ENCODE peak calls at places on chromosomes 1 and 21, in six cellular contexts. One of them, this sample, is unnamed.
A peak's percentile ranks its signal among the peaks of the same experiment; 100 is the strongest.

GRCh38 chr1:10507111-10507879 is 32.5 kb downstream of the PEX14 start:
- DNase-seq in HepG2: peak; percentile 84
- DNase-seq in astrocyte: peak; percentile 57
- DNase-seq in PC-3: peak; percentile 70
- DNase-seq in Karpas-422: peak; percentile 84
- DNase-seq in GM23248: peak; percentile 87
- DNase-seq in this sample: peak; percentile 81

GRCh38 chr1:10691740-10692125 is 104.7 kb downstream of the CASZ1 start:
- DNase-seq in HepG2: no peak
- DNase-seq in astrocyte: no peak
- DNase-seq in PC-3: no peak
- DNase-seq in Karpas-422: no peak
- DNase-seq in GM23248: peak; percentile 61
- DNase-seq in this sample: no peak

GRCh38 chr1:61247051-61247854 is 164.9 kb downstream of the NFIA start:
- DNase-seq in HepG2: no peak
- DNase-seq in astrocyte: no peak
- DNase-seq in PC-3: no peak
- DNase-seq in Karpas-422: no peak
- DNase-seq in GM23248: no peak
- DNase-seq in this sample: no peak

GRCh38 chr1:110545492-110545891 is 26.5 kb upstream of the KCNA10 start:
- DNase-seq in HepG2: no peak
- DNase-seq in astrocyte: no peak
- DNase-seq in PC-3: no peak
- DNase-seq in Karpas-422: no peak
- DNase-seq in GM23248: no peak
- DNase-seq in this sample: no peak

GRCh38 chr1:150429805-150430204 is 57.4 kb upstream of the TARS2 start:
- DNase-seq in HepG2: peak; percentile 57
- DNase-seq in astrocyte: no peak
- DNase-seq in PC-3: peak; percentile 49
- DNase-seq in Karpas-422: peak; percentile 63
- DNase-seq in GM23248: peak; percentile 16
- DNase-seq in this sample: no peak

GRCh38 chr1:180956028-180956640 is 43.4 kb downstream of the KIAA1614 start:
- DNase-seq in HepG2: no peak
- DNase-seq in astrocyte: no peak
- DNase-seq in PC-3: no peak
- DNase-seq in Karpas-422: no peak
- DNase-seq in GM23248: no peak
- DNase-seq in this sample: no peak

GRCh38 chr21:45826733-45827692 is 154.6 kb upstream of the COL6A1 start:
- DNase-seq in HepG2: no peak
- DNase-seq in astrocyte: no peak
- DNase-seq in PC-3: no peak
- DNase-seq in Karpas-422: no peak
- DNase-seq in GM23248: no peak
- DNase-seq in this sample: no peak

GRCh38 chr1:77900687-77901293 is 12.4 kb downstream of the NEXN start:
- DNase-seq in HepG2: peak; percentile 42
- DNase-seq in astrocyte: peak; percentile 49
- DNase-seq in PC-3: peak; percentile 69
- DNase-seq in Karpas-422: peak; percentile 79
- DNase-seq in GM23248: peak; percentile 60
- DNase-seq in this sample: peak; percentile 63

GRCh38 chr1:44810101-44810761 is 1.9 kb downstream of the BTBD19 start:
- DNase-seq in HepG2: no peak
- DNase-seq in astrocyte: no peak
- DNase-seq in PC-3: peak; percentile 16
- DNase-seq in Karpas-422: no peak
- DNase-seq in GM23248: no peak
- DNase-seq in this sample: no peak

GRCh38 chr1:25201006-25201405 is 31.3 kb downstream of the SYF2 start:
- DNase-seq in HepG2: no peak
- DNase-seq in astrocyte: no peak
- DNase-seq in PC-3: no peak
- DNase-seq in Karpas-422: no peak
- DNase-seq in GM23248: no peak
- DNase-seq in this sample: no peak

GRCh38 chr1:119275145-119275929 is 93.2 kb upstream of the HAO2 start:
- DNase-seq in HepG2: peak; percentile 45
- DNase-seq in astrocyte: peak; percentile 26
- DNase-seq in PC-3: peak; percentile 78
- DNase-seq in Karpas-422: peak; percentile 85
- DNase-seq in GM23248: peak; percentile 80
- DNase-seq in this sample: peak; percentile 79

GRCh38 chr21:34630536-34631143 is 15.7 kb upstream of the RCAN1 start:
- DNase-seq in HepG2: peak; percentile 44
- DNase-seq in astrocyte: peak; percentile 13
- DNase-seq in PC-3: peak; percentile 74
- DNase-seq in Karpas-422: peak; percentile 83
- DNase-seq in GM23248: peak; percentile 74
- DNase-seq in this sample: peak; percentile 63

GRCh38 chr1:110559157-110559556 is 40.2 kb upstream of the KCNA10 start:
- DNase-seq in HepG2: no peak
- DNase-seq in astrocyte: no peak
- DNase-seq in PC-3: peak; percentile 26
- DNase-seq in Karpas-422: no peak
- DNase-seq in GM23248: peak; percentile 9
- DNase-seq in this sample: no peak

GRCh38 chr1:205270764-205271163 is 43.0 kb downstream of the TMCC2 start:
- DNase-seq in HepG2: peak; percentile 65
- DNase-seq in astrocyte: peak; percentile 66
- DNase-seq in PC-3: peak; percentile 94
- DNase-seq in Karpas-422: no peak
- DNase-seq in GM23248: peak; percentile 68
- DNase-seq in this sample: no peak

GRCh38 chr1:66556161-66556611 is 22.2 kb downstream of the SGIP1 start:
- DNase-seq in HepG2: no peak
- DNase-seq in astrocyte: no peak
- DNase-seq in PC-3: no peak
- DNase-seq in Karpas-422: no peak
- DNase-seq in GM23248: no peak
- DNase-seq in this sample: no peak

GRCh38 chr1:15352122-15352957 is 57.3 kb upstream of the EFHD2 start:
- DNase-seq in HepG2: peak; percentile 80
- DNase-seq in astrocyte: peak; percentile 74
- DNase-seq in PC-3: peak; percentile 98
- DNase-seq in Karpas-422: no peak
- DNase-seq in GM23248: peak; percentile 91
- DNase-seq in this sample: no peak

GRCh38 chr1:12760256-12760795 is 13.2 kb upstream of the PRAMEF12 start:
- DNase-seq in HepG2: peak; percentile 25
- DNase-seq in astrocyte: no peak
- DNase-seq in PC-3: no peak
- DNase-seq in Karpas-422: peak; percentile 64
- DNase-seq in GM23248: peak; percentile 5
- DNase-seq in this sample: peak; percentile 62

GRCh38 chr1:154186177-154186576 is 5.7 kb downstream of the TPM3 start:
- DNase-seq in HepG2: peak; percentile 43
- DNase-seq in astrocyte: no peak
- DNase-seq in PC-3: peak; percentile 69
- DNase-seq in Karpas-422: peak; percentile 88
- DNase-seq in GM23248: peak; percentile 37
- DNase-seq in this sample: peak; percentile 67

GRCh38 chr1:232620356-232620841 is 9.5 kb downstream of the SIPA1L2 start:
- DNase-seq in HepG2: no peak
- DNase-seq in astrocyte: peak; percentile 82
- DNase-seq in PC-3: peak; percentile 47
- DNase-seq in Karpas-422: peak; percentile 48
- DNase-seq in GM23248: peak; percentile 42
- DNase-seq in this sample: no peak

GRCh38 chr1:20410555-20410954 is 75.5 kb downstream of the CAMK2N1 start:
- DNase-seq in HepG2: no peak
- DNase-seq in astrocyte: no peak
- DNase-seq in PC-3: no peak
- DNase-seq in Karpas-422: peak; percentile 74
- DNase-seq in GM23248: peak; percentile 37
- DNase-seq in this sample: peak; percentile 47

GRCh38 chr1:89451011-89451410 is 73.6 kb upstream of the LRRC8B start:
- DNase-seq in HepG2: no peak
- DNase-seq in astrocyte: peak; percentile 75
- DNase-seq in PC-3: peak; percentile 22
- DNase-seq in Karpas-422: no peak
- DNase-seq in GM23248: peak; percentile 51
- DNase-seq in this sample: no peak

GRCh38 chr1:46515576-46515975 is 25.9 kb downstream of the DMBX1 start:
- DNase-seq in HepG2: no peak
- DNase-seq in astrocyte: no peak
- DNase-seq in PC-3: no peak
- DNase-seq in Karpas-422: no peak
- DNase-seq in GM23248: no peak
- DNase-seq in this sample: no peak

GRCh38 chr1:101288491-101288944 is 51.7 kb downstream of the S1PR1 start:
- DNase-seq in HepG2: peak; percentile 88
- DNase-seq in astrocyte: peak; percentile 81
- DNase-seq in PC-3: peak; percentile 97
- DNase-seq in Karpas-422: peak; percentile 90
- DNase-seq in GM23248: peak; percentile 91
- DNase-seq in this sample: peak; percentile 83
- H3K4me2 ChIP-seq in HepG2: peak overlapping the region; percentile 72
- H3K4me2 ChIP-seq in astrocyte: peak overlapping the region; percentile 68
- H3K4me2 ChIP-seq in PC-3: peak overlapping the region; percentile 42
- H3K4me2 ChIP-seq in Karpas-422: no peak overlapping the region
- H3K4me2 ChIP-seq in GM23248: peak overlapping the region; percentile 24
- H3K4me2 ChIP-seq in this sample: no peak overlapping the region

DNA sequence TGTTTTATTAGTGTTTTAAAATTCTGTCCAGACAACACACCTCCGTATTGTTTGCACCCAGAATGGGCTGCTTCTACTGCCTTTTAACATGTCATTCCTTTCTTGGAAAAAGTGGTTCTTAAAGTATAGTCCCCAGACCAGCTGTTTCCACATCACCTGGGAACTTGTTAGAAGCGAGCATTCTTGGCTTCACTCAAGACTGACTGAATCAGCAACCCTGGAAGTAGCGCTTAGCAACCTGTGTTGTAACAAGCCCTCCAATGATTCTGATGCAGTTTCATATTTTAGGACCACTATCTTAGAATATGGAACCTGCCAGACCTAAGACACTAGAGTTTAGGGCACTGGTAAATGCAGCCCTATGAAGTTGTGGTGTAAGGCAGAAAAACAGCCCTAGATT is 6.0 kb upstream of the PPIE start:
- DNase-seq in HepG2: no peak
- DNase-seq in astrocyte: peak; percentile 16
- DNase-seq in PC-3: no peak
- DNase-seq in Karpas-422: no peak
- DNase-seq in GM23248: peak; percentile 28
- DNase-seq in this sample: no peak
- H3K27me3 ChIP-seq in HepG2: peaks cover 42% of the 10 kb centered on the region
- H3K27me3 ChIP-seq in astrocyte: peaks cover 54% of the 10 kb centered on the region
- H3K27me3 ChIP-seq in PC-3: peaks cover 11% of the 10 kb centered on the region
- H3K27me3 ChIP-seq in Karpas-422: no peaks in the 10 kb centered on the region
- H3K27me3 ChIP-seq in GM23248: peaks cover 47% of the 10 kb centered on the region
- H3K27me3 ChIP-seq in this sample: peaks cover 100% of the 10 kb centered on the region

GRCh38 chr1:64925594-64925993 is 40.8 kb downstream of the JAK1 start:
- DNase-seq in HepG2: no peak
- DNase-seq in astrocyte: no peak
- DNase-seq in PC-3: no peak
- DNase-seq in Karpas-422: no peak
- DNase-seq in GM23248: no peak
- DNase-seq in this sample: no peak

GRCh38 chr1:64920936-64921589 is 45.3 kb downstream of the JAK1 start:
- DNase-seq in HepG2: no peak
- DNase-seq in astrocyte: peak; percentile 67
- DNase-seq in PC-3: peak; percentile 87
- DNase-seq in Karpas-422: no peak
- DNase-seq in GM23248: peak; percentile 56
- DNase-seq in this sample: no peak

GRCh38 chr1:64921761-64922160 is 44.6 kb downstream of the JAK1 start:
- DNase-seq in HepG2: peak; percentile 42
- DNase-seq in astrocyte: no peak
- DNase-seq in PC-3: no peak
- DNase-seq in Karpas-422: no peak
- DNase-seq in GM23248: peak; percentile 11
- DNase-seq in this sample: no peak

GRCh38 chr1:64922336-64922735 is 44.0 kb downstream of the JAK1 start:
- DNase-seq in HepG2: no peak
- DNase-seq in astrocyte: no peak
- DNase-seq in PC-3: no peak
- DNase-seq in Karpas-422: no peak
- DNase-seq in GM23248: no peak
- DNase-seq in this sample: no peak

DNA sequence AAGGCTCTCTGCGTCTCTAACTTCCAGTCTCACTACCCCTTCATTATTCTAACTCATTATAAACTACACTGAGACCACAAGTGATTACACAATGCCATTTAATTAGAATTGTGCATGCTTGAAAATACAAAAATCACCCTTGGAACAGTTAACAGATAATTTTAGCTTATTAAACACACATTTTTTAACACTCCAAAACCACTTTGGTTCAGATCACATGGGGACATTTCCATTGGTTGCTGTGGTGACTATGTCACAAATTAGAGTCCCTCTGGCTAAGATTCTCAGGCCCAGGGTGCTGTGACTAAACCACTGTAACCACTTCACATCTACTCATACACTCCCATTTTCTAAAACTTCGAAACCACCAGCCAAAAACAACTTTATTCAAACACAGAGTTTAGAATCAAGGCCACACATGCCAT is 43.0 kb downstream of the JAK1 start:
- DNase-seq in HepG2: no peak
- DNase-seq in astrocyte: peak; percentile 21
- DNase-seq in PC-3: peak; percentile 50
- DNase-seq in Karpas-422: no peak
- DNase-seq in GM23248: peak; percentile 58
- DNase-seq in this sample: no peak
- H3K79me2 ChIP-seq in HepG2: peaks cover 65% of the 10 kb centered on the region
- H3K79me2 ChIP-seq in astrocyte: peaks cover 94% of the 10 kb centered on the region
- H3K79me2 ChIP-seq in PC-3: peaks cover 79% of the 10 kb centered on the region
- H3K79me2 ChIP-seq in Karpas-422: peaks cover 2% of the 10 kb centered on the region
- H3K79me2 ChIP-seq in GM23248: peaks cover 100% of the 10 kb centered on the region
- H3K79me2 ChIP-seq in this sample: no peaks in the 10 kb centered on the region

DNA sequence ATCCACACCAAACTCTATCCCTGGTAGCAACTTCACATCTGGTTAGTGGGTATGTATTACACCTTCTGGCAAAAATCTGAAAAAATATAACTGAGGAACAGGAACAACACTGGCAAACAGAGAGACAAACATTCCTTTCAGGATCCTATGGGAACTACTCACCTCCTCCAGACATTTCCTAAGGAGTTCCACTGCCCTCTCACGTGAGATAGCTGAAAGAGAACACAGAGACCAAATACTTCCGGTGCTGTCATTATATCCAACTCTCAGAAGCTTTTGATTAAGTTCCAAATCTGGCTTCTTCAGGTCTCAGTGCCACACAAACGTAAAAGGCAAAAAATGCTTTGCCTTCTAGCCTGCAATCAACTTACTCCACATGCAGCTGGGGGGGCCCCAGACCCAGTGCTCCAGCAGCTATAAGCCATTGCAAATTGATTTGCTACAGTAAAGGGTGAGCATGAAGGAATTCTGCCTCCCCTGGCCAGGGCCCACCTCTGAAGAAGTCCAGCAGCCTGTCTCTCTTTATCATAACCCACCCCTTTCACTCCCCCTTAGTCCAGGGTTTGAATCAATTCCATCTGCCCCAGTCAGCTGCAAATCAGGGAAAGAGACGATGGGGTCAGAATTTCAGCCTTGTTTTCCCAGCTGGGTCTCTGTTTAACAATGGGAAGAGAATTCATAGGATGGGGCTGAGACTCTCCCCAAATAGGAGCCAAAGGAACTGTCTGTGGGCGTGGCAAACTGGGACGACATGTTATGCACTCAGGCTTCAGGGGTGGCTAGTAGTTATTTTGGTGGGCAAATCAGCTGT is 32.2 kb downstream of the TFAP2E start:
- DNase-seq in HepG2: no peak
- DNase-seq in astrocyte: peak; percentile 10
- DNase-seq in PC-3: no peak
- DNase-seq in Karpas-422: no peak
- DNase-seq in GM23248: no peak
- DNase-seq in this sample: no peak
- H3K4me2 ChIP-seq in HepG2: no peak overlapping the region
- H3K4me2 ChIP-seq in astrocyte: peak overlapping the region; percentile 58
- H3K4me2 ChIP-seq in PC-3: no peak overlapping the region
- H3K4me2 ChIP-seq in Karpas-422: no peak overlapping the region
- H3K4me2 ChIP-seq in GM23248: no peak overlapping the region
- H3K4me2 ChIP-seq in this sample: no peak overlapping the region